ENCODE peak calls at places on chromosomes 11 and 22, in four cellular contexts. Y is AG08396; L is renal cortical epithelial cell; T is stimulated activated CD8-positive, alpha-beta memory T cell treated with anti-CD3 and anti-CD28 coated beads, Interleukin-2, amount 100 ng/mL, for 48 hours. E is an unnamed sample.

GRCh38 chr22:21726650-21727049 is 8.9 kb downstream of the YPEL1 start:
- DNase-seq in T (peak), L (no peak), Y (peak), E (peak)

GRCh38 chr11:2586091-2586792 is 113.6 kb downstream of the KCNQ1OT1 start:
- DNase-seq in T (no peak), Y (no peak), L (no peak), E (no peak)

GRCh38 chr11:123251656-123252344 is 56.8 kb upstream of the CLMP start:
- DNase-seq in T (no peak), L (no peak), Y (peak), E (no peak)

GRCh38 chr11:83827520-83827919 is 541.4 kb upstream of the CCDC90B start:
- DNase-seq in Y (peak), L (no peak), T (no peak), E (no peak)

GRCh38 chr11:113475160-113475761 is at the start of gene DRD2:
- DNase-seq in L (no peak), Y (peak), T (no peak), E (peak)

GRCh38 chr11:112453601-112454577 is 193.2 kb upstream of the PLET1 start:
- DNase-seq in L (peak), T (peak), Y (peak), E (peak)

GRCh38 chr11:72069787-72070251 is 10.5 kb downstream of the NUMA1 start:
- DNase-seq in Y (peak), T (no peak), L (peak), E (peak)

GRCh38 chr22:40511604-40512003 is 124.9 kb downstream of the MRTFA start:
- DNase-seq in T (no peak), Y (no peak), L (no peak), E (no peak)

GRCh38 chr11:85663781-85664560 is 958 bp downstream of the CREBZF start:
- DNase-seq in L (peak), T (peak), Y (peak), E (peak)

GRCh38 chr11:17951685-17952388 is 61.0 kb downstream of the SERGEF start:
- DNase-seq in T (no peak), Y (no peak), L (no peak), E (no peak)

GRCh38 chr11:132718711-132719641 is 813.3 kb downstream of the OPCML start:
- DNase-seq in L (peak), Y (no peak), T (peak), E (no peak)

GRCh38 chr11:104690243-104690642 is 208.0 kb downstream of the CASP12 start:
- DNase-seq in T (no peak), L (no peak), Y (no peak), E (no peak)

GRCh38 chr11:106959386-106959785 is 58.9 kb downstream of the GUCY1A2 start:
- DNase-seq in L (no peak), T (no peak), Y (no peak), E (no peak)

GRCh38 chr11:47161134-47161854 is 15.4 kb downstream of the ARFGAP2 start:
- DNase-seq in Y (peak), L (peak), T (no peak), E (peak)

GRCh38 chr11:133265536-133265935 is 266.8 kb downstream of the OPCML start:
- DNase-seq in T (no peak), Y (no peak), L (no peak), E (no peak)

GRCh38 chr22:49720279-49720959 is 107.3 kb downstream of the BRD1 start:
- DNase-seq in L (no peak), T (no peak), Y (no peak), E (no peak)

GRCh38 chr11:67268036-67268683 is 1.9 kb downstream of the GRK2 start:
- DNase-seq in T (peak), Y (no peak), L (no peak), E (no peak)

GRCh38 chr11:115178705-115179104 is 325.5 kb downstream of the CADM1 start:
- DNase-seq in T (no peak), Y (no peak), L (no peak), E (no peak)

GRCh38 chr22:33167998-33168397 is 109.8 kb upstream of the SYN3 start:
- DNase-seq in T (no peak), L (no peak), Y (no peak), E (no peak)

GRCh38 chr11:29405305-29405704 is 611.5 kb downstream of the KCNA4 start:
- DNase-seq in L (no peak), Y (no peak), T (no peak), E (no peak)

GRCh38 chr22:47567741-47568140 is 805.3 kb downstream of the TBC1D22A start:
- DNase-seq in L (no peak), Y (no peak), T (no peak), E (no peak)

GRCh38 chr11:128711136-128711535 is 17.3 kb downstream of the FLI1 start:
- DNase-seq in Y (no peak), T (no peak), L (no peak), E (no peak)

GRCh38 chr11:73271936-73272679 is at the start of gene P2RY6:
- DNase-seq in L (peak), Y (peak), T (no peak), E (no peak)

GRCh38 chr22:47064016-47064415 is 301.6 kb downstream of the TBC1D22A start:
- DNase-seq in L (no peak), Y (no peak), T (no peak), E (peak)

GRCh38 chr11:129639300-129639699 is 176.3 kb upstream of the TMEM45B start:
- DNase-seq in L (peak), T (no peak), Y (peak), E (no peak)

GRCh38 chr22:41668971-41669911 is 19.4 kb downstream of the SNU13 start:
- DNase-seq in T (no peak), Y (peak), L (peak), E (no peak)

GRCh38 chr11:83158965-83159900 is 2.3 kb downstream of the PCF11 start:
- DNase-seq in T (no peak), Y (no peak), L (no peak), E (no peak)

GRCh38 chr11:118194835-118195627 is 18.6 kb upstream of the SCN2B start:
- DNase-seq in T (no peak), Y (peak), L (peak), E (no peak)

GRCh38 chr22:26669060-26669481 is 11.7 kb downstream of the MIAT start:
- DNase-seq in T (no peak), L (no peak), Y (peak), E (peak)

GRCh38 chr11:5700422-5701064 is 11.0 kb downstream of the TRIM22 start:
- DNase-seq in T (no peak), L (no peak), Y (no peak), E (no peak)

GRCh38 chr11:83573097-83573496 is 286.9 kb upstream of the CCDC90B start:
- DNase-seq in Y (peak), T (no peak), L (no peak), E (no peak)

GRCh38 chr11:117809236-117810055 is 12.4 kb upstream of the DSCAML1 start:
- DNase-seq in L (no peak), T (no peak), Y (peak), E (peak)

GRCh38 chr22:47718337-47718736 is 955.9 kb downstream of the TBC1D22A start:
- DNase-seq in T (no peak), Y (no peak), L (no peak), E (no peak)

GRCh38 chr11:34644669-34645406 is 23.9 kb downstream of the EHF start:
- DNase-seq in Y (peak), L (peak), T (no peak), E (no peak)

GRCh38 chr22:27214691-27215090 is 557.3 kb downstream of the MIAT start:
- DNase-seq in Y (no peak), T (no peak), L (no peak), E (no peak)

GRCh38 chr11:124899376-124900145 is 1.9 kb upstream of the ROBO4 start:
- DNase-seq in Y (no peak), T (no peak), L (no peak), E (peak)

E was measured in WERI-Rb-1.